ENCODE peak calls at places on chromosomes 13 and 19, in five cellular contexts. V is fibroblast of lung, B is aorta, E is heart left ventricle, K is mesendoderm. G is an unnamed sample. For H3K4me1, the result is how much of the 10 kb centered on the place peaks cover.

GRCh38 chr13:25816239-25816638 is 235.6 kb downstream of the SHISA2 start:
- DNase-seq in V (no peak), B (no peak), E (no peak), K (no peak), G (no peak)

GRCh38 chr13:100546713-100547405 is 41.7 kb downstream of the GGACT start:
- DNase-seq in V (no peak), B (no peak), E (no peak), K (no peak), G (no peak)

GRCh38 chr13:96781141-96781540 is 213.1 kb downstream of the OXGR1 start:
- DNase-seq in V (peak), B (peak), E (no peak), K (no peak), G (no peak)

GRCh38 chr13:64073203-64073602 is 2657.6 kb upstream of the PCDH20 start:
- DNase-seq in V (no peak), B (no peak), E (no peak), K (no peak), G (no peak)

GRCh38 chr19:44753932-44754742 is 5.6 kb downstream of the BCL3 start:
- DNase-seq in V (peak), B (peak), E (peak), K (peak), G (peak)

GRCh38 chr19:48926909-48927308 is 6.6 kb upstream of the DHDH start:
- DNase-seq in V (peak), B (peak), E (no peak), K (no peak), G (no peak)

GRCh38 chr13:77810891-77811290 is 107.7 kb downstream of the EDNRB start:
- DNase-seq in V (no peak), B (no peak), E (no peak), K (no peak), G (no peak)

GRCh38 chr19:13083627-13084026 is 19.0 kb downstream of the LYL1 start:
- DNase-seq in V (no peak), B (no peak), E (no peak), K (no peak), G (no peak)

GRCh38 chr19:12946092-12946845 is 607 bp downstream of the RAD23A start:
- DNase-seq in V (peak), B (peak), E (peak), K (peak), G (no peak)

GRCh38 chr19:42226886-42227285 is 6.8 kb downstream of the ZNF526 start:
- DNase-seq in V (no peak), B (no peak), E (no peak), K (no peak), G (no peak)

GRCh38 chr19:17496337-17496997 is 15.0 kb upstream of the PGLS start:
- DNase-seq in V (peak), B (peak), E (peak), K (peak), G (peak)

GRCh38 chr13:71316964-71317363 is 550.0 kb downstream of the DACH1 start:
- DNase-seq in V (no peak), B (no peak), E (no peak), K (no peak), G (no peak)

GRCh38 chr13:97257800-97258799 is 36.0 kb downstream of the MBNL2 start:
- DNase-seq in V (peak), B (peak), E (peak), K (peak), G (peak)

GRCh38 chr13:113801289-113801961 is 42.4 kb downstream of the TMEM255B start:
- DNase-seq in V (no peak), B (no peak), E (no peak), K (no peak), G (peak)

GRCh38 chr13:63838366-63839110 is 2422.9 kb upstream of the PCDH20 start:
- DNase-seq in V (no peak), B (no peak), E (no peak), K (no peak), G (peak)

GRCh38 chr13:73090116-73090811 is 31.5 kb downstream of the KLF5 start:
- DNase-seq in V (peak), B (no peak), E (no peak), K (peak), G (no peak)

GRCh38 chr19:31349160-31349881 is at the start of gene TSHZ3:
- DNase-seq in V (peak), B (peak), E (peak), K (peak), G (no peak)

GRCh38 chr13:43129511-43130130 is 106.2 kb downstream of the DNAJC15 start:
- DNase-seq in V (peak), B (no peak), E (no peak), K (no peak), G (no peak)

GRCh38 chr13:50353651-50354415 is 338.6 kb downstream of the KCNRG start:
- DNase-seq in V (peak), B (no peak), E (no peak), K (no peak), G (no peak)

GRCh38 chr13:73803997-73804396 is 330.2 kb downstream of the KLF12 start:
- DNase-seq in V (peak), B (no peak), E (no peak), K (no peak), G (no peak)

GRCh38 chr13:27822873-27823311 is 30.6 kb downstream of the GSX1 start:
- DNase-seq in V (peak), B (no peak), E (no peak), K (no peak), G (no peak)

GRCh38 chr13:32309812-32310706 is 5.1 kb downstream of the ZAR1L start:
- DNase-seq in V (peak), B (no peak), E (no peak), K (peak), G (no peak)

GRCh38 chr13:97879646-97880297 is 73.7 kb upstream of the IPO5 start:
- DNase-seq in V (peak), B (no peak), E (no peak), K (peak), G (no peak)

GRCh38 chr13:47929156-47929555 is 71.9 kb downstream of the SUCLA2 start:
- DNase-seq in V (peak), B (no peak), E (no peak), K (no peak), G (no peak)

GRCh38 chr13:102555914-102556553 is 40.8 kb upstream of the TPP2 start:
- DNase-seq in V (peak), B (no peak), E (no peak), K (peak), G (no peak)

GRCh38 chr19:11995174-11995573 is 30.3 kb downstream of the ZNF763 start:
- DNase-seq in V (peak), B (no peak), E (no peak), K (peak), G (no peak)

GRCh38 chr13:113855012-113855921 is 8.6 kb downstream of the GAS6 start:
- DNase-seq in V (no peak), B (no peak), E (peak), K (no peak), G (peak)

GRCh38 chr13:105142556-105142955 is 1392.9 kb downstream of the EFNB2 start:
- DNase-seq in V (no peak), B (no peak), E (no peak), K (no peak), G (no peak)

GRCh38 chr19:56294557-56294956 is 20.1 kb downstream of the ZSCAN5A start:
- DNase-seq in V (peak), B (no peak), E (no peak), K (no peak), G (no peak)

GRCh38 chr13:32639502-32640105 is 53.4 kb downstream of the PDS5B start:
- DNase-seq in V (peak), B (peak), E (peak), K (peak), G (no peak)

GRCh38 chr19:48741222-48741999 is 1.0 kb upstream of the RASIP1 start:
- DNase-seq in V (no peak), B (no peak), E (peak), K (peak), G (no peak)

GRCh38 chr19:17337675-17338439 is 504 bp downstream of the GTPBP3 start:
- DNase-seq in V (no peak), B (no peak), E (no peak), K (no peak), G (no peak)

GRCh38 chr19:55117063-55117635 is 288 bp downstream of the PPP1R12C start:
- DNase-seq in V (no peak), B (peak), E (no peak), K (no peak), G (no peak)

GRCh38 chr13:34941835-34942731 is at the start of gene NBEA:
- DNase-seq in V (peak), B (peak), E (peak), K (peak), G (peak)

GRCh38 chr13:20942938-20943518 is 40.5 kb upstream of the XPO4 start:
- DNase-seq in V (no peak), B (no peak), E (no peak), K (no peak), G (no peak)

GRCh38 chr13:42001580-42001979 is 40.7 kb upstream of the VWA8 start:
- DNase-seq in V (peak), B (no peak), E (no peak), K (peak), G (no peak)

GRCh38 chr19:10773969-10774368 is 56.1 kb downstream of the DNM2 start:
- DNase-seq in V (no peak), B (no peak), E (no peak), K (peak), G (no peak)

GRCh38 chr13:98535501-98536357 is 41.2 kb downstream of the STK24 start:
- DNase-seq in V (no peak), B (no peak), E (no peak), K (peak), G (no peak)

DNA sequence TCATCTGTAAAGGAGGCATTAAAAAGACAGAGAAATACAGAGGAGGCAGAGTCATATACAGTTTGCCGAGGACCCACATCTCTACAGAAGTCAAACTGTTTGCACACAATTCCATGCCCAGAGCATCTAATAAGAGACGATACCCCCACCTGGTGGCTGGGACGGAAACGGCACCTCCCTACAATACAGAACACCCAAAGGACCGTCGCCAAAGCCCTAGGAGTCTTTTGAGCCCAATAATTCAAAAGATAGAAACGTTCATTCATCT is 703 bp upstream of the PLEKHG2 start:
- DNase-seq in V (peak), B (peak), E (peak), K (peak), G (peak)
- H3K4me1 ChIP-seq in V (under half), B (under half), E (under half), K (under half), G (under half)

GRCh38 chr19:34187011-34187410 is 14.7 kb downstream of the LSM14A start:
- DNase-seq in V (no peak), B (no peak), E (no peak), K (no peak), G (no peak)

GRCh38 chr19:34188388-34188787 is 16.1 kb downstream of the LSM14A start:
- DNase-seq in V (no peak), B (no peak), E (no peak), K (no peak), G (no peak)

GRCh38 chr19:34186205-34186604 is 13.9 kb downstream of the LSM14A start:
- DNase-seq in V (no peak), B (no peak), E (no peak), K (no peak), G (no peak)

GRCh38 chr19:34182125-34182524 is 9.8 kb downstream of the LSM14A start:
- DNase-seq in V (no peak), B (no peak), E (no peak), K (no peak), G (no peak)

GRCh38 chr19:34184880-34185491 is 12.7 kb downstream of the LSM14A start:
- DNase-seq in V (no peak), B (no peak), E (no peak), K (no peak), G (no peak)
- H3K4me1 ChIP-seq in V (under half), B (under half), E (half or more), K (under half), G (half or more)

GRCh38 chr13:44932850-44933251 is 56.4 kb downstream of the NUFIP1 start:
- DNase-seq in V (peak), B (peak), E (peak), K (no peak), G (peak)
- H3K4me1 ChIP-seq in V (under half), B (under half), E (under half), K (under half), G (under half)

DNA sequence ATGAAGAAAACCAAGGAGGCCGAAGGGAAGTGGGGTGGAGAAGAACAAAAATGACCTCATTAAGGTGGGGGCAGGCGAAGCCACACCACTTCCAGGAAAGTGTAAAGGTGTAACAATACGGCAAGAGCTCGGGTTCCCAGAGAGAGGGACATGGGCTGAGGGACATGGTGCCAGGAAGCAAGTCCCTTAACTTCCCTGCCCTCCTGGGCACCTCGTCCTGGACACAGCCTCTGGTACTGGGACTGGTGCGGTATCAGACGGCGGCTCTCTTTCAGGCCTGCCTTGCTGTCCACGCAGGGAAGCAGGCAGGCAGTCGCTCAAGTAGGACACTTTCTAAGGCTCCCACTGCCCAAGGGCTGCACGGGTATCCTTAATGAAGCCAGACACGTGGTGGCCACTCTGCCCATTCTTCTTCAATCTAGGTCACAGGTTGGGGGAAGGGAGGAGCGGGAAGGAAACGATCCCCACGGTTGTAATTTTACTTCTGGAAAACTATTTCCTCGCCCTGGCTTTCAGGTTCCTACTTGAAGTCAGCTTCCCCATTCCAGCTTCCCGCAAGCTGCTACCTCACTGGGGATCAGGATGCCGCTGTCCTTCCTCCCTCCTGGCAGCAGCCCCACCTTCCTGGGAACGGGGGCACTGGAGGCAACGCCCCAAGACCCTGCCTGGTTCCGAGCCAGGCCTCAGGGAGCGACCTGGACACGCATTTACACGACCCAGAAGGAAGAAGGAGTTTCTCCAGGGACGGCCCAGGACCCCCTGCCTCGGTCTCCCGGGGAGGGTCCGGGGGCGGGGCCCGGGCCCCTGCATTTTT is 1.2 kb downstream of the AP3D1 start:
- DNase-seq in V (peak), B (no peak), E (no peak), K (no peak), G (no peak)
- H3K4me1 ChIP-seq in V (under half), B (under half), E (under half), K (under half), G (under half)

G was measured in suprapubic skin.